ENCODE peak calls at places on chromosomes 3 and 15, in seven cellular contexts. B, N, E, V, L, C and A are unnamed samples.

GRCh38 chr3:11734-12133 is 184.8 kb upstream of the CHL1 start:
- DNase-seq in L (no peak), E (no peak), N (no peak), C (no peak), B (no peak), V (no peak), A (no peak)

GRCh38 chr3:85251766-85252165 is 293.0 kb downstream of the CADM2 start:
- DNase-seq in L (no peak), C (no peak), E (no peak), N (no peak), V (no peak), B (no peak), A (no peak)

GRCh38 chr15:74537736-74538135 is 3.3 kb upstream of the ARID3B start:
- DNase-seq in N (no peak), C (no peak), B (no peak), L (no peak), V (no peak), E (no peak), A (no peak)

GRCh38 chr3:178434206-178434805 is 101.9 kb upstream of the KCNMB2 start:
- DNase-seq in L (no peak), C (peak), B (peak), N (no peak), V (peak), E (peak), A (peak)

GRCh38 chr3:194079702-194080172 is 56.2 kb upstream of the HES1 start:
- DNase-seq in B (no peak), C (no peak), V (no peak), E (no peak), L (no peak), N (no peak), A (no peak)

GRCh38 chr15:62606376-62607164 is 436.0 kb upstream of the TPM1 start:
- DNase-seq in L (no peak), N (no peak), E (peak), B (peak), V (no peak), C (peak), A (peak)

GRCh38 chr15:81312790-81313543 is 11.0 kb downstream of the STARD5 start:
- DNase-seq in N (peak), L (peak), B (peak), E (peak), C (peak), V (no peak), A (peak)

GRCh38 chr3:73029321-73029796 is 32.1 kb upstream of the EBLN2 start:
- DNase-seq in V (no peak), N (no peak), C (peak), B (peak), E (peak), L (no peak), A (peak)

GRCh38 chr3:154095832-154096421 is 25.3 kb upstream of the ARHGEF26 start:
- DNase-seq in B (peak), V (no peak), N (no peak), E (peak), L (no peak), C (peak), A (peak)

GRCh38 chr15:35696767-35697231 is 150.8 kb upstream of the DPH6 start:
- DNase-seq in E (peak), V (no peak), B (peak), L (no peak), N (no peak), C (peak), A (peak)

GRCh38 chr3:177977381-177978158 is 558.7 kb upstream of the KCNMB2 start:
- DNase-seq in C (peak), N (no peak), E (peak), V (no peak), B (peak), L (no peak), A (peak)

GRCh38 chr3:112425858-112426750 is 73.2 kb downstream of the BTLA start:
- DNase-seq in N (no peak), L (no peak), B (no peak), V (peak), C (no peak), E (no peak), A (no peak)

GRCh38 chr3:20054549-20054987 is 14.3 kb downstream of the KAT2B start:
- DNase-seq in C (peak), B (peak), V (peak), E (peak), L (peak), N (peak), A (peak)

GRCh38 chr15:36401586-36401966 is 177.8 kb upstream of the CDIN1 start:
- DNase-seq in B (peak), L (no peak), E (peak), N (no peak), C (no peak), V (peak), A (no peak)

GRCh38 chr3:136038668-136039067 is 73.1 kb downstream of the PPP2R3A start:
- DNase-seq in N (no peak), C (no peak), V (no peak), L (no peak), B (no peak), E (no peak), A (no peak)

GRCh38 chr3:156751461-156752025 is 74.6 kb upstream of the LEKR1 start:
- DNase-seq in C (peak), L (peak), N (peak), B (peak), E (peak), V (no peak), A (peak)

GRCh38 chr3:24433838-24434591 is 60.6 kb downstream of the THRB start:
- DNase-seq in B (no peak), V (no peak), E (no peak), L (no peak), C (no peak), N (no peak), A (no peak)

GRCh38 chr3:60192297-60193114 is 1058.7 kb downstream of the FHIT start:
- DNase-seq in V (peak), L (no peak), E (no peak), N (no peak), C (no peak), B (no peak), A (no peak)

GRCh38 chr15:29208352-29208751 is 61.3 kb downstream of the NSMCE3 start:
- DNase-seq in E (no peak), C (peak), L (no peak), B (peak), V (peak), N (no peak), A (peak)

GRCh38 chr3:128619146-128619890 is 31.3 kb downstream of the RPN1 start:
- DNase-seq in N (no peak), B (peak), L (no peak), C (peak), V (no peak), E (peak), A (peak)

GRCh38 chr15:80549712-80550111 is 145.4 kb upstream of the ABHD17C start:
- DNase-seq in L (no peak), B (no peak), V (no peak), N (no peak), C (no peak), E (peak), A (no peak)

GRCh38 chr3:72310028-72310987 is 525.4 kb upstream of the PROK2 start:
- DNase-seq in C (peak), L (peak), B (peak), N (no peak), V (peak), E (peak), A (peak)

GRCh38 chr3:166560253-166560652 is 723.0 kb upstream of the BCHE start:
- DNase-seq in N (no peak), E (no peak), V (no peak), C (no peak), L (no peak), B (no peak), A (no peak)

GRCh38 chr3:70905496-70905895 is 593.1 kb upstream of the MDFIC2 start:
- DNase-seq in L (no peak), E (no peak), C (no peak), V (no peak), N (no peak), B (no peak), A (no peak)

GRCh38 chr15:84034831-84035753 is 200.5 kb upstream of the GOLGA6L4 start:
- DNase-seq in C (peak), V (peak), B (peak), L (no peak), N (no peak), E (peak), A (peak)

GRCh38 chr3:14410106-14410500 is 7.7 kb downstream of the SLC6A6 start:
- DNase-seq in N (no peak), V (no peak), B (no peak), E (no peak), C (no peak), L (no peak), A (no peak)